ENCODE peak calls at places on chromosome 12, in seven cellular contexts. G is ELR, T is fibroblast of lung, V is epithelial cell of prostate, W is skeletal muscle cell, P is iris pigment epithelial cell, I is KG1. K is an unnamed sample.

GRCh38 chr12:118326971-118327370 is 45.7 kb downstream of the TAOK3 start:
- DNase-seq in W (no peak), I (no peak), P (no peak), G (no peak), V (no peak), T (no peak), K (no peak)

GRCh38 chr12:121536929-121537813 is 43.7 kb downstream of the KDM2B start:
- DNase-seq in G (peak), I (peak), W (no peak), V (no peak), P (peak), T (peak), K (peak)

GRCh38 chr12:53173085-53173715 is 7.3 kb upstream of the ZNF740 start:
- DNase-seq in G (peak), P (no peak), I (no peak), V (no peak), T (peak), W (no peak), K (no peak)

GRCh38 chr12:27595231-27595642 is 71.2 kb downstream of the PPFIBP1 start:
- DNase-seq in P (peak), T (peak), W (peak), I (no peak), G (peak), V (no peak), K (no peak)

GRCh38 chr12:117522559-117522958 is 161.1 kb upstream of the NOS1 start:
- DNase-seq in G (no peak), I (no peak), W (no peak), V (no peak), T (no peak), P (no peak), K (no peak)

GRCh38 chr12:92552412-92553108 is 150.2 kb upstream of the PLEKHG7 start:
- DNase-seq in P (peak), I (no peak), V (no peak), W (no peak), T (peak), G (no peak), K (no peak)

GRCh38 chr12:120412421-120412820 is 25.5 kb upstream of the COX6A1 start:
- DNase-seq in W (no peak), P (no peak), V (no peak), I (no peak), G (no peak), T (no peak), K (no peak)

GRCh38 chr12:67241482-67241881 is 27.7 kb upstream of the CAND1 start:
- DNase-seq in I (no peak), W (peak), G (peak), T (peak), V (no peak), P (peak), K (no peak)

GRCh38 chr12:51270847-51271518 is 768 bp upstream of the SMAGP start:
- DNase-seq in V (peak), W (peak), P (peak), I (no peak), T (peak), G (peak), K (no peak)

GRCh38 chr12:6822461-6823135 is 977 bp downstream of the GPR162 start:
- DNase-seq in G (no peak), V (no peak), W (no peak), P (no peak), I (no peak), T (no peak), K (no peak)

GRCh38 chr12:7864751-7865150 is 8.0 kb downstream of the SLC2A14 start:
- DNase-seq in T (no peak), I (no peak), V (no peak), P (no peak), W (no peak), G (no peak), K (no peak)

GRCh38 chr12:111180830-111181726 is 187.8 kb downstream of the PHETA1 start:
- DNase-seq in W (peak), V (no peak), P (peak), I (peak), G (no peak), T (no peak), K (peak)

GRCh38 chr12:108621161-108621560 is 12.5 kb downstream of the SELPLG start:
- DNase-seq in T (no peak), P (no peak), V (no peak), G (no peak), I (no peak), W (no peak), K (no peak)

GRCh38 chr12:28963554-28963953 is 185.5 kb upstream of the FAR2 start:
- DNase-seq in W (no peak), T (peak), G (peak), I (no peak), P (peak), V (no peak), K (no peak)

GRCh38 chr12:5031958-5032357 is 11.7 kb upstream of the KCNA5 start:
- DNase-seq in P (no peak), T (no peak), I (no peak), V (no peak), G (no peak), W (no peak), K (no peak)

GRCh38 chr12:58030566-58031279 is 89.4 kb downstream of the ATP23 start:
- DNase-seq in G (peak), P (peak), V (peak), T (peak), I (no peak), W (no peak), K (no peak)

GRCh38 chr12:108732489-108732888 is 1.2 kb upstream of the CORO1C start:
- DNase-seq in W (no peak), P (no peak), V (no peak), T (no peak), I (no peak), G (no peak), K (no peak)

GRCh38 chr12:59396519-59396918 is 199.3 kb upstream of the SLC16A7 start:
- DNase-seq in G (no peak), P (no peak), V (no peak), I (no peak), W (no peak), T (no peak), K (no peak)

GRCh38 chr12:113747048-113747447 is 219.1 kb downstream of the RBM19 start:
- DNase-seq in G (no peak), I (no peak), T (peak), W (no peak), V (no peak), P (no peak), K (no peak)

GRCh38 chr12:72273499-72273837 is 1.3 kb downstream of the TRHDE start:
- DNase-seq in T (no peak), V (no peak), W (no peak), G (no peak), I (no peak), P (no peak), K (no peak)

GRCh38 chr12:5689773-5690172 is 255.3 kb downstream of the ANO2 start:
- DNase-seq in W (no peak), P (no peak), T (no peak), V (no peak), G (no peak), I (no peak), K (no peak)

GRCh38 chr12:107331912-107332311 is 238.6 kb upstream of the CRY1 start:
- DNase-seq in P (no peak), G (no peak), V (no peak), T (no peak), W (no peak), I (no peak), K (no peak)

GRCh38 chr12:25558566-25558965 is 5.5 kb upstream of the LMNTD1 start:
- DNase-seq in G (peak), W (no peak), I (no peak), P (peak), V (no peak), T (peak), K (no peak)

GRCh38 chr12:62533755-62534107 is 67.1 kb downstream of the MON2 start:
- DNase-seq in W (no peak), P (no peak), T (no peak), I (no peak), G (no peak), V (no peak), K (no peak)

GRCh38 chr12:88339966-88340365 is 197.9 kb downstream of the TMTC3 start:
- DNase-seq in P (peak), V (no peak), G (peak), W (peak), I (no peak), T (peak), K (no peak)

GRCh38 chr12:47312794-47313426 is 233.2 kb upstream of the AMIGO2 start:
- DNase-seq in P (no peak), G (no peak), W (no peak), I (no peak), T (no peak), V (no peak), K (no peak)

GRCh38 chr12:81077329-81077685 is 572 bp upstream of the ACSS3 start:
- DNase-seq in W (no peak), P (peak), V (no peak), T (peak), G (no peak), I (no peak), K (no peak)

GRCh38 chr12:122499991-122500684 is 594 bp downstream of the ZCCHC8 start:
- DNase-seq in I (peak), G (peak), V (no peak), T (peak), P (peak), W (no peak), K (peak)

GRCh38 chr12:130081420-130081819 is 80.8 kb upstream of the FZD10 start:
- DNase-seq in T (no peak), V (no peak), P (no peak), I (no peak), G (no peak), W (no peak), K (no peak)